ENCODE peak calls at places on chromosomes 6 and 20, in four cellular contexts. J is colonic mucosa, P is upper lobe of right lung, V is iPS DF 6.9. X is an unnamed sample.

GRCh38 chr6:105357147-105357546 is 45.7 kb downstream of the PREP start:
- DNase-seq in J (no peak), P (no peak), V (no peak), X (no peak)

GRCh38 chr6:157498817-157499216 is 117.8 kb downstream of the ZDHHC14 start:
- DNase-seq in J (no peak), P (no peak), V (no peak), X (no peak)

GRCh38 chr6:7051780-7052440 is 55.9 kb upstream of the RREB1 start:
- DNase-seq in J (peak; percentile 73), P (peak; percentile 86), V (no peak), X (peak; percentile 77)

GRCh38 chr6:5968817-5969726 is 37.7 kb downstream of the NRN1 start:
- DNase-seq in J (no peak), P (peak; percentile 74), V (no peak), X (no peak)

GRCh38 chr6:71309666-71310065 is 21.1 kb downstream of the OGFRL1 start:
- DNase-seq in J (no peak), P (no peak), V (no peak), X (no peak)

GRCh38 chr6:41239467-41240159 is 11.5 kb downstream of the TREML4 start:
- DNase-seq in J (peak; percentile 4), P (no peak), V (no peak), X (no peak)

GRCh38 chr6:121951918-121952379 is 447.5 kb upstream of the HSF2 start:
- DNase-seq in J (no peak), P (no peak), V (no peak), X (no peak)

GRCh38 chr6:27753668-27754407 is 158.4 kb downstream of the OR2B2 start:
- DNase-seq in J (peak; percentile 86), P (peak; percentile 86), V (no peak), X (peak; percentile 84)

GRCh38 chr6:12150812-12151432 is 138.8 kb downstream of the HIVEP1 start:
- DNase-seq in J (peak; percentile 53), P (peak; percentile 62), V (no peak), X (no peak)

GRCh38 chr6:7976485-7977010 is 66.0 kb upstream of the TXNDC5 start:
- DNase-seq in J (no peak), P (no peak), V (no peak), X (no peak)

GRCh38 chr6:163460307-163460782 is 45.8 kb downstream of the QKI start:
- DNase-seq in J (no peak), P (no peak), V (no peak), X (no peak)
- H3K4me3 ChIP-seq in J (peak overlapping the region; percentile 5), P (peak overlapping the region; percentile 43), V (no peak overlapping the region), X (peak overlapping the region; percentile 25)

GRCh38 chr6:3208096-3208774 is 19.2 kb downstream of the TUBB2B start:
- DNase-seq in J (no peak), P (no peak), V (no peak), X (no peak)
- H3K4me3 ChIP-seq in J (no peak overlapping the region), P (no peak overlapping the region), V (no peak overlapping the region), X (no peak overlapping the region)

DNA sequence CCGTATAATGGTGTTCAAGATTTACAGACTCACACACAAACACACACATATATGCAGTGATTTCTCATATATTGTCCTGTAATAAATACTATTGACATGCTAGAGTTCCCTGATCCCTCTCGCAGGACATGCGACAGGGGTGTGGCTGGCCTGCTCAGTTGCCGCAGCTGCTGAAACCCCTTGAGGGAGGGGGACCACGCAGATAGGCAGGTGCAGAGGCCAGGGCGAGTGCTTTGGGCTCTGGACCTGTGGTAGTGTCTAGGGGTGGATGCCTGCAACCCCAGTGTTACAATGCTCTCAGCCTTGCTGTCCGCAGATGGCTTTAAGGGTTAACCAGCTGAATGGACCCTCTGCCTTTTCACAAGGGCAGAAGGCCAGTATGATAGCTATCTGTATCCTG is 706.2 kb downstream of the EYS start:
- DNase-seq in J (no peak), P (no peak), V (no peak), X (no peak)
- H3K4me3 ChIP-seq in J (no peak overlapping the region), P (no peak overlapping the region), V (no peak overlapping the region), X (no peak overlapping the region)

GRCh38 chr20:50172347-50173013 is 18.1 kb upstream of the CEBPB start:
- DNase-seq in J (peak; percentile 85), P (peak; percentile 94), V (peak; percentile 81), X (peak; percentile 96)
- H3K4me3 ChIP-seq in J (peak overlapping the region; percentile 40), P (peak overlapping the region; percentile 64), V (peak overlapping the region; percentile 34), X (peak overlapping the region; percentile 39)

GRCh38 chr20:63014710-63015109 is 7.9 kb upstream of the BHLHE23 start:
- DNase-seq in J (no peak), P (no peak), V (no peak), X (no peak)
- H3K4me3 ChIP-seq in J (no peak overlapping the region), P (no peak overlapping the region), V (no peak overlapping the region), X (no peak overlapping the region)

GRCh38 chr6:82364087-82365010 is 732 bp downstream of the TPBG start:
- DNase-seq in J (peak; percentile 63), P (peak; percentile 82), V (no peak), X (peak; percentile 76)

GRCh38 chr6:82362144-82362543 is 1.5 kb upstream of the TPBG start:
- DNase-seq in J (no peak), P (no peak), V (no peak), X (no peak)

GRCh38 chr6:82363368-82364086 is at the start of gene TPBG:
- DNase-seq in J (peak; percentile 74), P (peak; percentile 78), V (no peak), X (peak; percentile 70)

GRCh38 chr6:82362868-82363267 is 749 bp upstream of the TPBG start:
- DNase-seq in J (no peak), P (no peak), V (no peak), X (no peak)

GRCh38 chr6:82365011-82365751 is 1.6 kb downstream of the TPBG start:
- DNase-seq in J (peak; percentile 43), P (peak; percentile 71), V (no peak), X (no peak)
- H3K4me3 ChIP-seq in J (peak overlapping the region; percentile 73), P (peak overlapping the region; percentile 71), V (peak overlapping the region; percentile 75), X (peak overlapping the region; percentile 39)

X was measured in sigmoid colon.